ENCODE peak calls at places on chromosome 22, in ten cellular contexts. One of them, this sample, is unnamed.

GRCh38 chr22:25882366-25882765 is 140.4 kb downstream of the MYO18B start:
- DNase-seq in HCT116: no peak
- DNase-seq in ovary: no peak
- DNase-seq in pancreas: no peak
- DNase-seq in right cardiac atrium: no peak
- DNase-seq in H1: no peak
- DNase-seq in IMR-90: no peak
- DNase-seq in A549: no peak
- DNase-seq in mammary epithelial cell: no peak
- DNase-seq in thoracic aorta: no peak
- DNase-seq in this sample: no peak

GRCh38 chr22:47296405-47297260 is 534.2 kb downstream of the TBC1D22A start:
- DNase-seq in H1: no peak
- DNase-seq in IMR-90: no peak
- DNase-seq in HCT116: no peak
- DNase-seq in pancreas: no peak
- DNase-seq in ovary: no peak
- DNase-seq in thoracic aorta: no peak
- DNase-seq in mammary epithelial cell: no peak
- DNase-seq in A549: no peak
- DNase-seq in right cardiac atrium: no peak
- DNase-seq in this sample: no peak

GRCh38 chr22:42895087-42895486 is 38.0 kb upstream of the ARFGAP3 start:
- DNase-seq in mammary epithelial cell: no peak
- DNase-seq in pancreas: no peak
- DNase-seq in right cardiac atrium: peak
- DNase-seq in A549: no peak
- DNase-seq in HCT116: no peak
- DNase-seq in thoracic aorta: no peak
- DNase-seq in H1: no peak
- DNase-seq in IMR-90: no peak
- DNase-seq in ovary: no peak
- DNase-seq in this sample: no peak

GRCh38 chr22:25357056-25357455 is 137.6 kb downstream of the CRYBB2 start:
- DNase-seq in H1: no peak
- DNase-seq in right cardiac atrium: peak
- DNase-seq in ovary: peak
- DNase-seq in IMR-90: no peak
- DNase-seq in HCT116: no peak
- DNase-seq in A549: no peak
- DNase-seq in thoracic aorta: no peak
- DNase-seq in pancreas: no peak
- DNase-seq in mammary epithelial cell: no peak
- DNase-seq in this sample: no peak

GRCh38 chr22:48942698-48943566 is 884.7 kb downstream of the BRD1 start:
- DNase-seq in ovary: no peak
- DNase-seq in IMR-90: no peak
- DNase-seq in thoracic aorta: no peak
- DNase-seq in right cardiac atrium: no peak
- DNase-seq in pancreas: no peak
- DNase-seq in HCT116: no peak
- DNase-seq in H1: peak
- DNase-seq in A549: no peak
- DNase-seq in mammary epithelial cell: no peak
- DNase-seq in this sample: no peak

GRCh38 chr22:40690370-40690769 is 11.1 kb downstream of the MCHR1 start:
- DNase-seq in mammary epithelial cell: no peak
- DNase-seq in A549: no peak
- DNase-seq in pancreas: no peak
- DNase-seq in right cardiac atrium: no peak
- DNase-seq in H1: no peak
- DNase-seq in ovary: no peak
- DNase-seq in thoracic aorta: no peak
- DNase-seq in IMR-90: no peak
- DNase-seq in HCT116: no peak
- DNase-seq in this sample: no peak

GRCh38 chr22:35212020-35212419 is 45.3 kb upstream of the HMGXB4 start:
- DNase-seq in A549: no peak
- DNase-seq in pancreas: no peak
- DNase-seq in IMR-90: peak
- DNase-seq in HCT116: no peak
- DNase-seq in H1: no peak
- DNase-seq in right cardiac atrium: no peak
- DNase-seq in ovary: peak
- DNase-seq in mammary epithelial cell: peak
- DNase-seq in thoracic aorta: no peak
- DNase-seq in this sample: no peak

GRCh38 chr22:41526802-41527799 is 17.2 kb downstream of the POLR3H start:
- DNase-seq in IMR-90: peak
- DNase-seq in H1: peak
- DNase-seq in mammary epithelial cell: no peak
- DNase-seq in thoracic aorta: no peak
- DNase-seq in pancreas: peak
- DNase-seq in HCT116: no peak
- DNase-seq in A549: peak
- DNase-seq in right cardiac atrium: peak
- DNase-seq in ovary: peak
- DNase-seq in this sample: no peak

GRCh38 chr22:39723899-39724351 is 153.4 kb downstream of the CACNA1I start:
- DNase-seq in IMR-90: peak
- DNase-seq in thoracic aorta: no peak
- DNase-seq in HCT116: peak
- DNase-seq in mammary epithelial cell: peak
- DNase-seq in A549: no peak
- DNase-seq in H1: no peak
- DNase-seq in right cardiac atrium: no peak
- DNase-seq in ovary: no peak
- DNase-seq in pancreas: no peak
- DNase-seq in this sample: no peak

GRCh38 chr22:17257578-17257977 is 38.3 kb upstream of the ADA2 start:
- DNase-seq in thoracic aorta: no peak
- DNase-seq in HCT116: no peak
- DNase-seq in mammary epithelial cell: no peak
- DNase-seq in IMR-90: no peak
- DNase-seq in A549: no peak
- DNase-seq in pancreas: no peak
- DNase-seq in ovary: no peak
- DNase-seq in right cardiac atrium: no peak
- DNase-seq in H1: no peak
- DNase-seq in this sample: no peak

GRCh38 chr22:17258015-17258827 is 39.0 kb upstream of the ADA2 start:
- DNase-seq in A549: no peak
- DNase-seq in pancreas: peak
- DNase-seq in HCT116: no peak
- DNase-seq in thoracic aorta: no peak
- DNase-seq in mammary epithelial cell: peak
- DNase-seq in ovary: no peak
- DNase-seq in H1: peak
- DNase-seq in IMR-90: no peak
- DNase-seq in right cardiac atrium: no peak
- DNase-seq in this sample: peak

GRCh38 chr22:17260950-17261349 is 41.7 kb upstream of the ADA2 start:
- DNase-seq in mammary epithelial cell: no peak
- DNase-seq in pancreas: no peak
- DNase-seq in thoracic aorta: no peak
- DNase-seq in IMR-90: no peak
- DNase-seq in HCT116: no peak
- DNase-seq in A549: no peak
- DNase-seq in H1: no peak
- DNase-seq in ovary: no peak
- DNase-seq in right cardiac atrium: no peak
- DNase-seq in this sample: no peak

GRCh38 chr22:17260291-17260690 is 41.1 kb upstream of the ADA2 start:
- DNase-seq in thoracic aorta: no peak
- DNase-seq in H1: no peak
- DNase-seq in ovary: no peak
- DNase-seq in IMR-90: no peak
- DNase-seq in HCT116: no peak
- DNase-seq in right cardiac atrium: no peak
- DNase-seq in mammary epithelial cell: no peak
- DNase-seq in pancreas: no peak
- DNase-seq in A549: no peak
- DNase-seq in this sample: no peak

DNA sequence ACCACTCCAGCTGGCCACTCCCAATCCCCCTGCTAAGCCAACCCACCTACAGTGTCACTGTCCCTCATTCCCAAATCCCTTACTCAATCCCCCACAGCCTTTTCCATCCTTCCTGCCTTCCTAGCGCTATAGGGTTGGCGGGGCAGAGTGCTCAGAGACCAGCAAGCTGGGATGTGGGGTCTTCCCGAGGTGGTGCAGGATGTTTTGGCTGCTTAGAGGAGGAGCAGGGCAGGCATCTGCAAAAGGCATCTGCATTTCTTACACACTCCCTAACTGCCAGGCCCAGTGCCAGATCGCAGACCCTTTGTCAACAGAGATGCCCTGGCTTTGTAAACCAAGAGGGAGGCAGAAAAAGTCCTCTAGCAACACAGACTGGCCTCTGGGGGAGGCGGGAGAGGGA is 37.9 kb upstream of the ADA2 start:
- DNase-seq in H1: no peak
- DNase-seq in thoracic aorta: no peak
- DNase-seq in mammary epithelial cell: no peak
- DNase-seq in IMR-90: no peak
- DNase-seq in A549: no peak
- DNase-seq in ovary: no peak
- DNase-seq in right cardiac atrium: no peak
- DNase-seq in HCT116: no peak
- DNase-seq in pancreas: no peak
- DNase-seq in this sample: no peak
- H3K27ac ChIP-seq in H1: peak
- H3K27ac ChIP-seq in thoracic aorta: no peak
- H3K27ac ChIP-seq in mammary epithelial cell: no peak
- H3K27ac ChIP-seq in IMR-90: no peak
- H3K27ac ChIP-seq in A549: no peak
- H3K27ac ChIP-seq in ovary: no peak
- H3K27ac ChIP-seq in right cardiac atrium: no peak
- H3K27ac ChIP-seq in HCT116: no peak
- H3K27ac ChIP-seq in pancreas: peak
- H3K27ac ChIP-seq in this sample: no peak

GRCh38 chr22:31748490-31748889 is 1.4 kb downstream of the PRR14L start:
- DNase-seq in H1: no peak
- DNase-seq in right cardiac atrium: no peak
- DNase-seq in IMR-90: no peak
- DNase-seq in A549: no peak
- DNase-seq in thoracic aorta: no peak
- DNase-seq in pancreas: no peak
- DNase-seq in ovary: no peak
- DNase-seq in HCT116: no peak
- DNase-seq in mammary epithelial cell: no peak
- DNase-seq in this sample: no peak
- H3K27ac ChIP-seq in H1: peak
- H3K27ac ChIP-seq in right cardiac atrium: no peak
- H3K27ac ChIP-seq in IMR-90: peak
- H3K27ac ChIP-seq in A549: no peak
- H3K27ac ChIP-seq in thoracic aorta: no peak
- H3K27ac ChIP-seq in pancreas: no peak
- H3K27ac ChIP-seq in ovary: no peak
- H3K27ac ChIP-seq in HCT116: peak
- H3K27ac ChIP-seq in mammary epithelial cell: peak
- H3K27ac ChIP-seq in this sample: peak

DNA sequence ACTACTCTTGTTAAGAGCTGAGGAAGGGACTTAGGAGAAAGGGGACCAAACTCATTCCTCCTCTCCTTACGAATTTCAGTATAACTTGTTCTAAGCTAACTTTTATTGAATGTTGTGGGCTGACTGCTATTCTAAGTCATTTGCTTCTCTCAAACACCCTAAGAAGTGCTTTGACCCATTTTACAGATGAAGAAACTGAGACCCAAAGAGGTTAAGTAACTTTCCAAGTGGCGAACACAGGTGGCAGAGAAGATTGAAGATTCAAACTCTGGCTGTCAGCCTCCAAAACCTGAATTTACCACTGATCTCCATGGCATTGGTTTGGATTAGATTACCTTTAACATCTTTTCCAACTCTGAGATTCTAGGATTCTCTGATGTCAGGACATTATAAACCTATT is 52.2 kb downstream of the TIMP3 start:
- DNase-seq in mammary epithelial cell: no peak
- DNase-seq in HCT116: no peak
- DNase-seq in A549: no peak
- DNase-seq in right cardiac atrium: no peak
- DNase-seq in thoracic aorta: no peak
- DNase-seq in ovary: no peak
- DNase-seq in IMR-90: no peak
- DNase-seq in pancreas: no peak
- DNase-seq in H1: no peak
- DNase-seq in this sample: no peak
- H3K27ac ChIP-seq in mammary epithelial cell: no peak
- H3K27ac ChIP-seq in HCT116: no peak
- H3K27ac ChIP-seq in A549: no peak
- H3K27ac ChIP-seq in right cardiac atrium: peak
- H3K27ac ChIP-seq in thoracic aorta: peak
- H3K27ac ChIP-seq in ovary: no peak
- H3K27ac ChIP-seq in IMR-90: no peak
- H3K27ac ChIP-seq in pancreas: no peak
- H3K27ac ChIP-seq in H1: no peak
- H3K27ac ChIP-seq in this sample: no peak

GRCh38 chr22:36922752-36923457 is 9.5 kb downstream of the CSF2RB start:
- DNase-seq in ovary: no peak
- DNase-seq in right cardiac atrium: no peak
- DNase-seq in thoracic aorta: no peak
- DNase-seq in H1: no peak
- DNase-seq in A549: no peak
- DNase-seq in HCT116: no peak
- DNase-seq in IMR-90: no peak
- DNase-seq in pancreas: no peak
- DNase-seq in mammary epithelial cell: no peak
- DNase-seq in this sample: no peak
- H3K27ac ChIP-seq in ovary: no peak
- H3K27ac ChIP-seq in right cardiac atrium: no peak
- H3K27ac ChIP-seq in thoracic aorta: no peak
- H3K27ac ChIP-seq in H1: no peak
- H3K27ac ChIP-seq in A549: no peak
- H3K27ac ChIP-seq in HCT116: no peak
- H3K27ac ChIP-seq in IMR-90: no peak
- H3K27ac ChIP-seq in pancreas: no peak
- H3K27ac ChIP-seq in mammary epithelial cell: no peak
- H3K27ac ChIP-seq in this sample: no peak

DNA sequence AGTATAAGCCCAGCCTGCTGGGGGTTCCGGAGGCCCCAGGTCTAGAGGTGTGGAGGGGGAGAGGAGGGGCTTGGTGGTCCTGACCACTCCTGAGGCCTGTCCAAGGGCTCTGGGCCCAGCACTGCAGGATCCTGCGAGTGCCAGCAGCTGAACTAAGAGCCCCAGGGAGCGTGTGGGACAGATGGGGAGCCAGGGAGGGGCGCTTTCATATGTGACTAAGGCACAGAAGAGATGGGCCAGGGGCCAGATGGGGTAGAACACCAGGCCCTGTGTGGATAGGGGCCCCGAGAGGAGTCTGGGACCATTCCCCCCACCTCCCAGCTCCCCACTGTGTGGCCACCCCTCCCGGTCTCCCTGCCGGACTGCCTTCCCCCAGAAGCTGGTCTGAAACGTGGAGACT is 18.4 kb downstream of the MAFF start:
- DNase-seq in ovary: no peak
- DNase-seq in H1: no peak
- DNase-seq in thoracic aorta: no peak
- DNase-seq in mammary epithelial cell: no peak
- DNase-seq in HCT116: no peak
- DNase-seq in A549: no peak
- DNase-seq in IMR-90: no peak
- DNase-seq in pancreas: no peak
- DNase-seq in right cardiac atrium: no peak
- DNase-seq in this sample: no peak
- H3K27ac ChIP-seq in ovary: peak
- H3K27ac ChIP-seq in H1: peak
- H3K27ac ChIP-seq in thoracic aorta: peak
- H3K27ac ChIP-seq in mammary epithelial cell: peak
- H3K27ac ChIP-seq in HCT116: peak
- H3K27ac ChIP-seq in A549: peak
- H3K27ac ChIP-seq in IMR-90: peak
- H3K27ac ChIP-seq in pancreas: no peak
- H3K27ac ChIP-seq in right cardiac atrium: peak
- H3K27ac ChIP-seq in this sample: peak

GRCh38 chr22:33853200-33854097 is 66.8 kb downstream of the LARGE1 start:
- DNase-seq in ovary: peak
- DNase-seq in IMR-90: peak
- DNase-seq in thoracic aorta: no peak
- DNase-seq in A549: peak
- DNase-seq in pancreas: peak
- DNase-seq in right cardiac atrium: peak
- DNase-seq in mammary epithelial cell: peak
- DNase-seq in HCT116: no peak
- DNase-seq in H1: no peak
- DNase-seq in this sample: peak
- H3K27ac ChIP-seq in ovary: peak
- H3K27ac ChIP-seq in IMR-90: peak
- H3K27ac ChIP-seq in thoracic aorta: peak
- H3K27ac ChIP-seq in A549: peak
- H3K27ac ChIP-seq in pancreas: peak
- H3K27ac ChIP-seq in right cardiac atrium: peak
- H3K27ac ChIP-seq in mammary epithelial cell: peak
- H3K27ac ChIP-seq in HCT116: no peak
- H3K27ac ChIP-seq in H1: peak
- H3K27ac ChIP-seq in this sample: peak